ENCODE peak calls at places on chromosome 9, in seven cellular contexts. F, W, G, Z, A, I and N are unnamed samples.

GRCh38 chr9:119368681-119369581 is at the start of gene BRINP1:
- DNase-seq in F (peak), W (no peak), G (peak), Z (peak), A (peak), I (peak), N (no peak)

GRCh38 chr9:127142931-127143464 is 20.6 kb upstream of the ANGPTL2 start:
- DNase-seq in F (no peak), W (no peak), G (no peak), Z (no peak), A (peak), I (no peak), N (no peak)

GRCh38 chr9:4666042-4666699 is at the start of gene SPATA6L:
- DNase-seq in F (peak), W (no peak), G (peak), Z (no peak), A (peak), I (peak), N (no peak)

GRCh38 chr9:132135456-132135855 is 26.4 kb upstream of the NTNG2 start:
- DNase-seq in F (no peak), W (no peak), G (no peak), Z (no peak), A (no peak), I (no peak), N (no peak)

GRCh38 chr9:1604942-1605560 is 410.1 kb upstream of the SMARCA2 start:
- DNase-seq in F (no peak), W (peak), G (no peak), Z (peak), A (peak), I (peak), N (peak)

GRCh38 chr9:87557996-87558395 is 60.3 kb downstream of the DAPK1 start:
- DNase-seq in F (no peak), W (peak), G (peak), Z (no peak), A (no peak), I (no peak), N (no peak)

GRCh38 chr9:95516736-95517558 is at the start of gene PTCH1:
- DNase-seq in F (peak), W (peak), G (peak), Z (no peak), A (peak), I (peak), N (no peak)

GRCh38 chr9:25677301-25678146 is 720 bp downstream of the TUSC1 start:
- DNase-seq in F (peak), W (no peak), G (peak), Z (peak), A (peak), I (peak), N (no peak)

GRCh38 chr9:131477816-131478419 is 24.8 kb upstream of the POMT1 start:
- DNase-seq in F (no peak), W (no peak), G (no peak), Z (no peak), A (no peak), I (no peak), N (no peak)

GRCh38 chr9:14692918-14693861 is at the start of gene ZDHHC21:
- DNase-seq in F (peak), W (peak), G (peak), Z (peak), A (peak), I (peak), N (peak)

GRCh38 chr9:20215552-20215951 is 406.7 kb downstream of the MLLT3 start:
- DNase-seq in F (no peak), W (no peak), G (no peak), Z (no peak), A (no peak), I (no peak), N (no peak)

GRCh38 chr9:115132648-115133047 is 14.7 kb upstream of the TNC start:
- DNase-seq in F (no peak), W (no peak), G (peak), Z (no peak), A (no peak), I (no peak), N (no peak)

GRCh38 chr9:121743441-121744001 is 92.1 kb downstream of the DAB2IP start:
- DNase-seq in F (peak), W (no peak), G (peak), Z (peak), A (peak), I (peak), N (no peak)

DNA sequence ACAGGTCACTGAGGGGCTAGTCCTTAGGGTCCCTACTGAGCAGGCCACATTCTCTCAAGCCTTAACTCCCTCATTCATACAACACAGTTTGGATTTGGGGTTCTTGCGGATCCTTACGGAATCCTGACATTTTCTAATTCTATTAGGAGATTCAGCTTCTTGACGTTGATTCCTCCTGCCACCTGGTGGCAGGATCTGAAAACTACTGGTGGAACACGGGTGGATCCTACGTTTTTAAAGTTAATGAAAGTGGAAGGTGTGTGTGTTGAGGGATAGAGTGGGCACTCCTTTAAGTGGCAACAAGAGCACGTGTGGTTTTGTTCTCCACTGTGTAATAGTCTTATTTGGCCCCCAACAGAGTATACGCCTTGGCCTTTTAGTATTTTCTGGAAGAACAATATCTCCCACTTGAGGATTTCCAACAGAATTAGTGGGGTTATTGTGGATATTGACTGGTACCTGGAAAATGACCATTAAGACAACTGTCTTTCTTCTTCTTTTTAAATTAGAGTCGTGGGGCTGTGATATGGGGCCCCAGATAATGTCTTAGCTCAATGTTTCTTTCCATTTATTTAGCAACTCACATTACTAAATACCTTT is 25.2 kb downstream of the SLC28A3 start:
- DNase-seq in F (peak), W (peak), G (peak), Z (peak), A (peak), I (peak), N (peak)
- H2AFZ ChIP-seq in F (no peak), W (peak), G (peak), Z (no peak), A (peak), I (peak), N (no peak)

GRCh38 chr9:91178281-91179236 is 183.2 kb downstream of the AUH start:
- DNase-seq in F (no peak), W (no peak), G (no peak), Z (no peak), A (no peak), I (no peak), N (no peak)

GRCh38 chr9:91177661-91178280 is 183.9 kb downstream of the AUH start:
- DNase-seq in F (no peak), W (no peak), G (peak), Z (no peak), A (peak), I (peak), N (no peak)

GRCh38 chr9:91177081-91177480 is 184.6 kb downstream of the AUH start:
- DNase-seq in F (no peak), W (no peak), G (no peak), Z (no peak), A (no peak), I (no peak), N (no peak)

GRCh38 chr9:91174772-91175171 is 186.9 kb downstream of the AUH start:
- DNase-seq in F (no peak), W (peak), G (no peak), Z (no peak), A (no peak), I (no peak), N (peak)

DNA sequence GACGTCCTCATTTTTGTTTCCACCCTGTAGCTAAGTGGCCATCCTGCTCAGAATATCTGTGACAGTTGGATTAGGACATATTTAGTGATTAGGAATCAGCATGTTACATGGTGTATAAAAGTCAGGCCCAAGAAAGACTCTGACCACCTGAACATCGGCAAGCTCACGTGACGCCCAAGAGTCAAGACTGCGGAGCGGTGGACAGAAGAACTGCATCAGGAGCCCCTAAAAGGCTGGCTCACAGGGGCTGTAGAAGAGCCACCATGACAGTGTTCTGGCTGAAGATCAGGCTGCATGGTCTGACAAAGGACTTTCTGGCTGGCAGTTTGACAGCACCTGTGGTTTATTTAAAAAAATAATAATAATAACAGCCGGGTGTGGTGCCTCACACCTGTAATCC is 185.3 kb downstream of the AUH start:
- DNase-seq in F (no peak), W (no peak), G (no peak), Z (no peak), A (no peak), I (no peak), N (no peak)
- H3K4me2 ChIP-seq in F (no peak), W (no peak), G (no peak), Z (no peak), A (no peak), I (no peak), N (no peak)

GRCh38 chr9:36191290-36191645 is 547 bp downstream of the CLTA start:
- DNase-seq in F (no peak), W (peak), G (no peak), Z (no peak), A (peak), I (peak), N (peak)
- H2AFZ ChIP-seq in F (no peak), W (peak), G (no peak), Z (peak), A (peak), I (peak), N (peak)

GRCh38 chr9:113616716-113617496 is 153.4 kb downstream of the RGS3 start:
- DNase-seq in F (peak), W (no peak), G (no peak), Z (no peak), A (no peak), I (no peak), N (no peak)

GRCh38 chr9:113613815-113614413 is 150.4 kb downstream of the RGS3 start:
- DNase-seq in F (no peak), W (no peak), G (no peak), Z (no peak), A (no peak), I (no peak), N (no peak)

GRCh38 chr9:113616116-113616515 is 152.6 kb downstream of the RGS3 start:
- DNase-seq in F (no peak), W (no peak), G (no peak), Z (no peak), A (no peak), I (no peak), N (no peak)

GRCh38 chr9:113612828-113613227 is 149.3 kb downstream of the RGS3 start:
- DNase-seq in F (no peak), W (no peak), G (no peak), Z (no peak), A (no peak), I (no peak), N (no peak)

GRCh38 chr9:113614843-113615648 is 151.5 kb downstream of the RGS3 start:
- DNase-seq in F (peak), W (no peak), G (peak), Z (no peak), A (peak), I (no peak), N (no peak)
- H3K4me2 ChIP-seq in F (no peak), W (no peak), G (peak), Z (no peak), A (peak), I (no peak), N (no peak)

DNA sequence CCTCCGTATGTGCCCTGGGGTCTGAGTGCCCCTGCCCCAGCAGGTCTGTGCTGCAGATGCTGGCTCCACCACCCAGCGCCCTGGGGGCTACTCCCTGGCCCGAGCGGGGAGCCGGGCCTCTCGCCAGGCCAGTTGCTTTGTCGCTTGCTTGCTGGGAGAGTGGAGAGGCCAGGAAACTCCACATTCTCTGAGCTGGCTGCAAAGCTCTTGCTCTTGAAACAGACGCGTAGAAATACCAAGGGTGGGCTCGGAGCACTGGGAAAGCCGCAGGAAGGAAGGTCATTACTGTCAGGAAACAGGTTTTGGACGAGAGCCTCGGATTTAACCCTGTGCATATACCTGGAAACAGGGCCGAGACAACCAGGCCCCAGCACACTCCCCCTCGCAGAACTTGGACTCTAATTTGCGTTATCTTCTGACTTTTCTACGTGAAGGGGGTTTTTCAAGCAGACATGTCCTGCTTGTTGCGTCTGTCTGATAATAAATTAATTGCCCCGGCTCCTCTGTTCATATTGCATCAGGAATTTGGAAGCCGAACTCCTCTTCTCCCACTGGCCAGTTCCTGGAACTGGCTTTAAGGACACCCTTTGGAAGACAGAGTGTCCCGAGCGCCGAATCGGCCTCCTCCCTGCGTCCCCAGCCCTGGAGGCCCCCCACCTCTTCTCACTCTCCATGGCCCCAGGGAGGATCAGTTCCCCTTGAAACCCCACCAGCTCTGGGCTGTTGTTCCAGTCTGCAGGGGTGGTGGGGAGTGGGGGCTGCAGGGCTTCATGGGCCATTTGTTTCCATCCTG is 11.2 kb downstream of the ADAMTSL2 start:
- DNase-seq in F (no peak), W (no peak), G (no peak), Z (no peak), A (no peak), I (no peak), N (no peak)
- H2AFZ ChIP-seq in F (no peak), W (no peak), G (no peak), Z (no peak), A (no peak), I (no peak), N (no peak)

DNA sequence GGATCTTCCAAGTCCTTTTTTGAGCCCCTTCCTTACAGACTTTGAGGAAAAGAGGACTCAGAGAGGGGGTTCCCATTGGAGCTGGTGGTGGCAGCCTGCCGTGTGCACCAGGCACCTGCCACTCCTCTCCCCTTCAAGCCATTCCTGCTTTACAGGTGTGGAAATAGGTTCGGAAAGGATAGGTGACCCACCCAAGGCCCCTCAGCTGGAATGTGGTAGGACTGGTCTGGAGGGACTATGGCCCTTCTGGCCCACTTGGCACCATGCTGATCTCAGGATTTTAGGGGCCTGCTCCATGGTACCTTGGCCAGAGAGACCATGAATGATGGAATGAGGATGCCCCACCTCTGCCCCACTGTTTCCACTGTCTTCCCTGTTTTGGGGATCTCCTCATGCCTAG is 1.4 kb downstream of the GALNT12 start:
- DNase-seq in F (no peak), W (no peak), G (no peak), Z (no peak), A (no peak), I (no peak), N (no peak)
- H3K4me2 ChIP-seq in F (no peak), W (no peak), G (peak), Z (no peak), A (no peak), I (no peak), N (peak)